ENCODE peak calls at places on chromosome 17, in ten cellular contexts. Y is LNCaP clone FGC, P is foreskin fibroblast, G is cardiac muscle cell, E is iPS-NIHi11, D is EL, Z is AML-193, B is A549, Q is dermis microvascular lymphatic vessel endothelial cell, S is iris pigment epithelial cell. I is an unnamed sample.

GRCh38 chr17:17877548-17878358 is 41.0 kb upstream of the SREBF1 start:
- DNase-seq in Y (peak; percentile 96), P (peak; percentile 70), G (peak; percentile 97), E (peak; percentile 74), D (peak; percentile 36), Z (no peak), B (no peak), Q (peak; percentile 92), S (peak; percentile 85), I (no peak)

GRCh38 chr17:10285896-10286295 is 86.9 kb downstream of the MYH13 start:
- DNase-seq in Y (no peak), P (no peak), G (peak; percentile 51), E (no peak), D (no peak), Z (no peak), B (no peak), Q (no peak), S (no peak), I (no peak)

GRCh38 chr17:5472511-5472910 is 3.7 kb upstream of the DHX33 start:
- DNase-seq in Y (no peak), P (no peak), G (peak; percentile 4), E (no peak), D (no peak), Z (no peak), B (no peak), Q (no peak), S (peak; percentile 41), I (no peak)

GRCh38 chr17:66965801-66966528 is 1.5 kb downstream of the CACNG4 start:
- DNase-seq in Y (no peak), P (no peak), G (no peak), E (peak; percentile 70), D (no peak), Z (no peak), B (no peak), Q (no peak), S (no peak), I (no peak)

GRCh38 chr17:47776330-47777197 is 43.5 kb downstream of the TBX21 start:
- DNase-seq in Y (peak; percentile 2), P (peak; percentile 16), G (peak; percentile 63), E (peak; percentile 68), D (peak; percentile 48), Z (peak; percentile 62), B (peak; percentile 71), Q (peak; percentile 20), S (peak; percentile 47), I (peak; percentile 60)

GRCh38 chr17:358491-359133 is 6.0 kb upstream of the RPH3AL start:
- DNase-seq in Y (no peak), P (no peak), G (no peak), E (no peak), D (no peak), Z (no peak), B (no peak), Q (no peak), S (no peak), I (peak; percentile 27)

GRCh38 chr17:42484304-42484703 is 25.6 kb downstream of the ATP6V0A1 start:
- DNase-seq in Y (no peak), P (no peak), G (peak; percentile 29), E (no peak), D (no peak), Z (no peak), B (no peak), Q (no peak), S (no peak), I (no peak)

GRCh38 chr17:75909051-75909811 is 4.5 kb upstream of the MRPL38 start:
- DNase-seq in Y (peak; percentile 46), P (no peak), G (no peak), E (no peak), D (no peak), Z (no peak), B (no peak), Q (no peak), S (no peak), I (no peak)

GRCh38 chr17:36880506-36880905 is 56.8 kb upstream of the LHX1 start:
- DNase-seq in Y (no peak), P (no peak), G (no peak), E (no peak), D (no peak), Z (no peak), B (no peak), Q (no peak), S (no peak), I (no peak)

GRCh38 chr17:39872700-39873099 is 4.7 kb downstream of the ZPBP2 start:
- DNase-seq in Y (peak; percentile 8), P (no peak), G (peak; percentile 39), E (no peak), D (peak; percentile 35), Z (peak; percentile 33), B (no peak), Q (peak; percentile 28), S (no peak), I (no peak)

GRCh38 chr17:13749566-13750235 is 148.0 kb upstream of the HS3ST3A1 start:
- DNase-seq in Y (no peak), P (no peak), G (peak; percentile 51), E (no peak), D (no peak), Z (no peak), B (no peak), Q (no peak), S (no peak), I (no peak)